ENCODE peak calls at places on chromosomes 11 and 22, in six cellular contexts. H is hepatocyte, S is foreskin keratinocyte, G is endodermal cell, X is H9, I is Caco-2. Q is an unnamed sample.
A peak's percentile ranks its signal among the peaks of the same experiment; 100 is the strongest.

GRCh38 chr22:40534379-40535188 is 101.9 kb downstream of the MRTFA start:
- DNase-seq in H (peak; percentile 15), S (no peak), G (peak; percentile 70), X (peak; percentile 51), I (no peak), Q (no peak)

GRCh38 chr11:86676533-86677154 is 4.2 kb upstream of the ME3 start:
- DNase-seq in H (peak; percentile 32), S (no peak), G (peak; percentile 93), X (peak; percentile 87), I (peak; percentile 69), Q (no peak)

GRCh38 chr11:96307748-96308133 is 35.3 kb downstream of the MAML2 start:
- DNase-seq in H (peak; percentile 39), S (peak; percentile 79), G (no peak), X (no peak), I (no peak), Q (no peak)

GRCh38 chr11:119491753-119492455 is 68.9 kb upstream of the THY1 start:
- DNase-seq in H (no peak), S (no peak), G (peak; percentile 79), X (no peak), I (peak; percentile 47), Q (no peak)

GRCh38 chr11:20367313-20367948 is 3.9 kb downstream of the HTATIP2 start:
- DNase-seq in H (peak; percentile 80), S (peak; percentile 76), G (no peak), X (no peak), I (no peak), Q (no peak)

GRCh38 chr11:70761906-70762196 is 363.5 kb downstream of the CTTN start:
- DNase-seq in H (no peak), S (no peak), G (peak; percentile 38), X (no peak), I (no peak), Q (no peak)

GRCh38 chr22:37525073-37525745 is 6.0 kb upstream of the CARD10 start:
- DNase-seq in H (peak; percentile 68), S (peak; percentile 75), G (no peak), X (no peak), I (no peak), Q (no peak)

GRCh38 chr11:120105576-120105975 is 32.3 kb downstream of the TRIM29 start:
- DNase-seq in H (no peak), S (no peak), G (no peak), X (no peak), I (no peak), Q (no peak)

GRCh38 chr11:1755344-1756023 is 5.1 kb upstream of the IFITM10 start:
- DNase-seq in H (no peak), S (no peak), G (no peak), X (no peak), I (no peak), Q (peak; percentile 68)

GRCh38 chr22:37043828-37044538 is 7.6 kb upstream of the KCTD17 start:
- DNase-seq in H (peak; percentile 86), S (no peak), G (peak; percentile 77), X (peak; percentile 70), I (peak; percentile 88), Q (peak; percentile 96)

GRCh38 chr11:86727105-86727504 is 54.7 kb upstream of the ME3 start:
- DNase-seq in H (no peak), S (no peak), G (no peak), X (no peak), I (no peak), Q (no peak)

GRCh38 chr11:112734207-112734606 is 227.0 kb upstream of the NCAM1 start:
- DNase-seq in H (peak; percentile 76), S (peak; percentile 6), G (peak; percentile 92), X (peak; percentile 63), I (peak; percentile 70), Q (no peak)

GRCh38 chr22:19853058-19853878 is 1.4 kb downstream of the GNB1L start:
- DNase-seq in H (peak; percentile 10), S (no peak), G (no peak), X (no peak), I (no peak), Q (peak; percentile 58)

GRCh38 chr11:19342036-19342435 is 101.3 kb upstream of the E2F8 start:
- DNase-seq in H (no peak), S (no peak), G (no peak), X (no peak), I (peak; percentile 50), Q (no peak)

GRCh38 chr11:92357344-92357743 is 132.7 kb downstream of the FAT3 start:
- DNase-seq in H (peak; percentile 53), S (peak; percentile 58), G (no peak), X (no peak), I (peak; percentile 31), Q (no peak)

GRCh38 chr11:8283510-8284272 is 20.0 kb upstream of the LMO1 start:
- DNase-seq in H (peak; percentile 36), S (no peak), G (peak; percentile 73), X (peak; percentile 64), I (no peak), Q (peak; percentile 67)

GRCh38 chr11:122633219-122633829 is 22.2 kb upstream of the UBASH3B start:
- DNase-seq in H (peak; percentile 62), S (no peak), G (peak; percentile 75), X (peak; percentile 41), I (peak; percentile 58), Q (no peak)

GRCh38 chr11:112363527-112363926 is 102.9 kb upstream of the PLET1 start:
- DNase-seq in H (no peak), S (no peak), G (no peak), X (no peak), I (no peak), Q (no peak)

GRCh38 chr11:96524475-96524874 is 134.7 kb downstream of the JRKL start:
- DNase-seq in H (no peak), S (no peak), G (no peak), X (no peak), I (no peak), Q (no peak)

GRCh38 chr11:92198276-92198675 is 26.3 kb upstream of the FAT3 start:
- DNase-seq in H (peak; percentile 30), S (no peak), G (no peak), X (no peak), I (no peak), Q (no peak)

GRCh38 chr11:21986361-21986760 is 206.5 kb upstream of the ANO5 start:
- DNase-seq in H (no peak), S (no peak), G (no peak), X (no peak), I (no peak), Q (no peak)

GRCh38 chr22:34429314-34429713 is 509.0 kb upstream of the LARGE1 start:
- DNase-seq in H (no peak), S (peak; percentile 84), G (no peak), X (no peak), I (no peak), Q (no peak)

GRCh38 chr22:26581026-26581425 is 8.9 kb downstream of the TPST2 start:
- DNase-seq in H (no peak), S (no peak), G (peak; percentile 74), X (no peak), I (no peak), Q (no peak)
- H3K4me1 ChIP-seq in H (peaks cover 5% of the 10 kb centered on the region), S (peaks cover 8% of the 10 kb centered on the region), G (no peaks in the 10 kb centered on the region), X (peaks cover 19% of the 10 kb centered on the region), I (peaks cover 6% of the 10 kb centered on the region), Q (no peaks in the 10 kb centered on the region)

GRCh38 chr11:65445604-65446445 is 23.2 kb downstream of the NEAT1 start:
- DNase-seq in H (no peak), S (no peak), G (peak; percentile 55), X (no peak), I (no peak), Q (peak; percentile 57)

GRCh38 chr11:65440831-65441499 is 18.4 kb downstream of the NEAT1 start:
- DNase-seq in H (no peak), S (no peak), G (no peak), X (no peak), I (no peak), Q (no peak)

GRCh38 chr11:65445101-65445603 is 22.6 kb downstream of the NEAT1 start:
- DNase-seq in H (no peak), S (no peak), G (peak; percentile 56), X (no peak), I (no peak), Q (no peak)

GRCh38 chr11:65444314-65445051 is 21.9 kb downstream of the NEAT1 start:
- DNase-seq in H (no peak), S (no peak), G (peak; percentile 56), X (no peak), I (no peak), Q (no peak)

DNA sequence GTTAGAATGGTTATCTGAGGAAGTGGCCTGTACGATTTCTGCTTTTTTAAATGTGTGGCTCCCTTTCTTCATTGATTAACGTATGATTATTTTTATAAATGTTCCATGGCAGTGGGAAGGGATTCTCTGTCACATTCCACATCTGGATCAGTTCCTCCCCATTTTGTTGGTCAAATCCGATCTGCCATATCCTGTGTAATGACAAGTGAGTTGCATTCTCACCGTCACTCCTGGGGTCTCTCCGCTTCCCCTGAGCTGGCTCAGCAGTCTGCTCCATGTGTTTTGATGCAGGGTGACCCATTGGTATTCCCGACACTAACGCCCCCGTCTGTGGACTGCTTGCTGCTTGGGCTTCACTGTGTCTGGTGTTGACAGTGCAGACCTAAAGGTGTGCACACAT is 20.4 kb downstream of the NEAT1 start:
- DNase-seq in H (no peak), S (no peak), G (peak; percentile 51), X (no peak), I (no peak), Q (no peak)
- H3K4me1 ChIP-seq in H (peaks cover 5% of the 10 kb centered on the region), S (peaks cover 5% of the 10 kb centered on the region), G (no peaks in the 10 kb centered on the region), X (no peaks in the 10 kb centered on the region), I (peaks cover 44% of the 10 kb centered on the region), Q (peaks cover 25% of the 10 kb centered on the region)

GRCh38 chr11:121449626-121450025 is 2.5 kb upstream of the SORL1 start:
- DNase-seq in H (no peak), S (no peak), G (no peak), X (no peak), I (no peak), Q (no peak)
- H3K4me1 ChIP-seq in H (no peaks in the 10 kb centered on the region), S (peaks cover 17% of the 10 kb centered on the region), G (peaks cover 12% of the 10 kb centered on the region), X (peaks cover 8% of the 10 kb centered on the region), I (peaks cover 36% of the 10 kb centered on the region), Q (no peaks in the 10 kb centered on the region)

GRCh38 chr11:61694971-61695706 is 14.9 kb downstream of the DAGLA start:
- DNase-seq in H (no peak), S (no peak), G (peak; percentile 85), X (peak; percentile 70), I (peak; percentile 73), Q (no peak)
- H3K4me1 ChIP-seq in H (peaks cover 65% of the 10 kb centered on the region), S (no peaks in the 10 kb centered on the region), G (peaks cover 5% of the 10 kb centered on the region), X (peaks cover 9% of the 10 kb centered on the region), I (peaks cover 57% of the 10 kb centered on the region), Q (peaks cover 56% of the 10 kb centered on the region)

DNA sequence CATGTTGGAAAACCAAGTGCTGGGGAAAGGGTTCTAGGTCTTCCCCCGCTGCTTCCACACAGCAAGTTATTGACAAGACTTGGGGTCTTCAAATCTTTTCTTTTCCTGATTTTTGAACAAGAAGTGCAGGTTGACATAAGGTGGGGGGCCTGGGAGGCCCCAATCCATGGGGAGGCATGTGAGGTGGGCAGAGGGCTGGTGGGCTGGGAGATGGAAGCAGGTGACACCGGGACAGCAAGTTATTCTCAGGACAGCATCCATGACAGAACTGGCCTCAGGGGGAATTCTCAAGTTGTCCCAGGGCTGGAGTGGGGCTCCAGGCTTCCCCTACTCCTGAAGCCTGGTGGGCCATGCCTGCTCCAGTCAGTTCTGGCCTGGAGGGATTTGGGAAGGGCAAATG is 5.5 kb downstream of the FGF19 start:
- DNase-seq in H (no peak), S (no peak), G (no peak), X (no peak), I (no peak), Q (no peak)
- H3K4me1 ChIP-seq in H (peaks cover 21% of the 10 kb centered on the region), S (no peaks in the 10 kb centered on the region), G (peaks cover 6% of the 10 kb centered on the region), X (peaks cover 3% of the 10 kb centered on the region), I (peaks cover 9% of the 10 kb centered on the region), Q (peaks cover 4% of the 10 kb centered on the region)